ENCODE peak calls at places on chromosome 7, in eight cellular contexts. One of them, this sample, is unnamed.

GRCh38 chr7:113113912-113114311 is 4.4 kb downstream of the SMIM30 start:
- DNase-seq in A549: peak
- DNase-seq in H1: no peak
- DNase-seq in uterus: no peak
- DNase-seq in upper lobe of left lung: no peak
- DNase-seq in HCT116: no peak
- DNase-seq in NB4: peak
- DNase-seq in stomach: no peak
- DNase-seq in this sample: no peak

GRCh38 chr7:158586499-158587191 is 978 bp downstream of the PTPRN2 start:
- DNase-seq in H1: no peak
- DNase-seq in uterus: no peak
- DNase-seq in NB4: no peak
- DNase-seq in upper lobe of left lung: peak
- DNase-seq in HCT116: no peak
- DNase-seq in stomach: peak
- DNase-seq in A549: no peak
- DNase-seq in this sample: no peak

GRCh38 chr7:129512192-129512591 is 9.9 kb downstream of the SMKR1 start:
- DNase-seq in H1: no peak
- DNase-seq in NB4: no peak
- DNase-seq in HCT116: no peak
- DNase-seq in uterus: no peak
- DNase-seq in upper lobe of left lung: no peak
- DNase-seq in A549: no peak
- DNase-seq in stomach: no peak
- DNase-seq in this sample: no peak

GRCh38 chr7:107501593-107501992 is 31.7 kb downstream of the GPR22 start:
- DNase-seq in H1: no peak
- DNase-seq in upper lobe of left lung: no peak
- DNase-seq in stomach: no peak
- DNase-seq in uterus: no peak
- DNase-seq in A549: peak
- DNase-seq in HCT116: peak
- DNase-seq in NB4: peak
- DNase-seq in this sample: no peak

GRCh38 chr7:5595545-5596045 is 172.0 kb upstream of the TNRC18 start:
- DNase-seq in stomach: no peak
- DNase-seq in NB4: peak
- DNase-seq in A549: peak
- DNase-seq in H1: no peak
- DNase-seq in HCT116: no peak
- DNase-seq in uterus: no peak
- DNase-seq in upper lobe of left lung: no peak
- DNase-seq in this sample: no peak

GRCh38 chr7:112192236-112193154 is 13.7 kb downstream of the DOCK4 start:
- DNase-seq in H1: no peak
- DNase-seq in A549: peak
- DNase-seq in stomach: no peak
- DNase-seq in uterus: no peak
- DNase-seq in upper lobe of left lung: no peak
- DNase-seq in NB4: no peak
- DNase-seq in HCT116: no peak
- DNase-seq in this sample: peak

GRCh38 chr7:1671876-1672451 is 1.9 kb downstream of the ELFN1 start:
- DNase-seq in upper lobe of left lung: peak
- DNase-seq in NB4: no peak
- DNase-seq in H1: no peak
- DNase-seq in stomach: no peak
- DNase-seq in uterus: no peak
- DNase-seq in A549: no peak
- DNase-seq in HCT116: no peak
- DNase-seq in this sample: no peak

GRCh38 chr7:116670409-116671036 is 1.5 kb upstream of the MET start:
- DNase-seq in uterus: no peak
- DNase-seq in NB4: no peak
- DNase-seq in A549: no peak
- DNase-seq in upper lobe of left lung: no peak
- DNase-seq in HCT116: no peak
- DNase-seq in stomach: no peak
- DNase-seq in H1: no peak
- DNase-seq in this sample: no peak

GRCh38 chr7:152504367-152504766 is 68.6 kb upstream of the KMT2C start:
- DNase-seq in uterus: no peak
- DNase-seq in A549: no peak
- DNase-seq in H1: no peak
- DNase-seq in HCT116: no peak
- DNase-seq in upper lobe of left lung: no peak
- DNase-seq in NB4: no peak
- DNase-seq in stomach: no peak
- DNase-seq in this sample: no peak

GRCh38 chr7:23044581-23044980 is 30.7 kb upstream of the HYCC1 start:
- DNase-seq in HCT116: no peak
- DNase-seq in upper lobe of left lung: no peak
- DNase-seq in uterus: no peak
- DNase-seq in H1: no peak
- DNase-seq in A549: peak
- DNase-seq in stomach: no peak
- DNase-seq in NB4: no peak
- DNase-seq in this sample: no peak

GRCh38 chr7:105643384-105643783 is 62.1 kb upstream of the EFCAB10 start:
- DNase-seq in H1: peak
- DNase-seq in uterus: no peak
- DNase-seq in stomach: no peak
- DNase-seq in HCT116: no peak
- DNase-seq in A549: no peak
- DNase-seq in upper lobe of left lung: peak
- DNase-seq in NB4: no peak
- DNase-seq in this sample: no peak

GRCh38 chr7:155663942-155664341 is 19.5 kb downstream of the RBM33 start:
- DNase-seq in uterus: no peak
- DNase-seq in HCT116: no peak
- DNase-seq in stomach: no peak
- DNase-seq in H1: no peak
- DNase-seq in A549: no peak
- DNase-seq in upper lobe of left lung: no peak
- DNase-seq in NB4: no peak
- DNase-seq in this sample: no peak

DNA sequence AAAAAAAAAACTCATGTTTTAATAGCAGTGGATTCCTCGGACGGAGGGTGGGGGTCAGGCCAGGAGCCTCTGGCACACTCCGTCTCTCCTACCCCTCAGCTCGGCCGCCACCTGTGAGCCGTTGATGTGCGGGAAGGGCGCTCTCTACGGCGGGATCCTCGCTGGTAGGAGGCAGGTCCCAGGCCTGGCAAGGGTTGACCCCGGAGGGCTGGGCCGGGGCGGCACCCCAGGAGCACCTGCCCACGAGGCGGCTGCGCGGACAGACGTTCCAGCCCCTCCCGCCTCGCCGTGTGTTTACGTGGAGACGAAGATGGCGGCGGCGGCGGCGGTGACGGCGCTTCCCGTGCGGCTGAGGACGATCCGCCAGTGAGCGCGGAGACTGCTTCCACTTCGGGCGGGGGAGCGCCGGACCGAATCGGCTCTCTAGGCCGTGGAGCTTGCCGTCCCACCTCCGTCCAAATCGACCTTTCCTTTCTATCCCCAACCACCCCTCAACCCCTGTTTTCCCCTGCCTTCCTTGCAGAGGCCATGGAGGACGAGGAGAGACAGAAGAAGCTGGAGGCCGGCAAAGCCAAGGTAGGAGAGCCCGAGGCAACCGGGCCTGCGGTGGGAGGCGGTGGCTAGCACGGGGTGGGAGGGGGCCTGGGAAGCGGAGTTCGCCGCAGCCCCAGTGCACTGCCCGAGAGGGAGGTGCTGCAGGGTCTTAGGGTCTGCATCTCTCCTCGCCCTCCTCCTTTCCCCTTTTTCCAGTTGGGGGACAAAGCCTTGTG is at the start of gene AKAP9:
- DNase-seq in A549: peak
- DNase-seq in uterus: peak
- DNase-seq in NB4: peak
- DNase-seq in H1: peak
- DNase-seq in stomach: peak
- DNase-seq in HCT116: peak
- DNase-seq in upper lobe of left lung: peak
- DNase-seq in this sample: peak
- TF ChIP-seq POLR2A in A549: peak
- TF ChIP-seq POLR2A in uterus: peak
- TF ChIP-seq POLR2A in NB4: peak
- TF ChIP-seq POLR2A in H1: peak
- TF ChIP-seq POLR2A in stomach: peak
- TF ChIP-seq POLR2A in HCT116: peak
- TF ChIP-seq POLR2A in upper lobe of left lung: peak
- TF ChIP-seq POLR2A in this sample: peak

GRCh38 chr7:33698692-33699128 is 206.6 kb upstream of the BMPER start:
- DNase-seq in NB4: no peak
- DNase-seq in A549: no peak
- DNase-seq in upper lobe of left lung: no peak
- DNase-seq in HCT116: no peak
- DNase-seq in H1: no peak
- DNase-seq in uterus: no peak
- DNase-seq in stomach: no peak
- DNase-seq in this sample: peak

GRCh38 chr7:33698006-33698405 is 207.3 kb upstream of the BMPER start:
- DNase-seq in uterus: no peak
- DNase-seq in stomach: no peak
- DNase-seq in H1: no peak
- DNase-seq in upper lobe of left lung: no peak
- DNase-seq in HCT116: no peak
- DNase-seq in A549: no peak
- DNase-seq in NB4: no peak
- DNase-seq in this sample: peak

GRCh38 chr7:33701927-33702326 is 203.4 kb upstream of the BMPER start:
- DNase-seq in NB4: no peak
- DNase-seq in stomach: no peak
- DNase-seq in upper lobe of left lung: no peak
- DNase-seq in uterus: no peak
- DNase-seq in A549: no peak
- DNase-seq in H1: no peak
- DNase-seq in HCT116: no peak
- DNase-seq in this sample: no peak

GRCh38 chr7:33701189-33701740 is 204.1 kb upstream of the BMPER start:
- DNase-seq in NB4: no peak
- DNase-seq in upper lobe of left lung: no peak
- DNase-seq in HCT116: no peak
- DNase-seq in A549: no peak
- DNase-seq in uterus: no peak
- DNase-seq in H1: no peak
- DNase-seq in stomach: no peak
- DNase-seq in this sample: no peak

DNA sequence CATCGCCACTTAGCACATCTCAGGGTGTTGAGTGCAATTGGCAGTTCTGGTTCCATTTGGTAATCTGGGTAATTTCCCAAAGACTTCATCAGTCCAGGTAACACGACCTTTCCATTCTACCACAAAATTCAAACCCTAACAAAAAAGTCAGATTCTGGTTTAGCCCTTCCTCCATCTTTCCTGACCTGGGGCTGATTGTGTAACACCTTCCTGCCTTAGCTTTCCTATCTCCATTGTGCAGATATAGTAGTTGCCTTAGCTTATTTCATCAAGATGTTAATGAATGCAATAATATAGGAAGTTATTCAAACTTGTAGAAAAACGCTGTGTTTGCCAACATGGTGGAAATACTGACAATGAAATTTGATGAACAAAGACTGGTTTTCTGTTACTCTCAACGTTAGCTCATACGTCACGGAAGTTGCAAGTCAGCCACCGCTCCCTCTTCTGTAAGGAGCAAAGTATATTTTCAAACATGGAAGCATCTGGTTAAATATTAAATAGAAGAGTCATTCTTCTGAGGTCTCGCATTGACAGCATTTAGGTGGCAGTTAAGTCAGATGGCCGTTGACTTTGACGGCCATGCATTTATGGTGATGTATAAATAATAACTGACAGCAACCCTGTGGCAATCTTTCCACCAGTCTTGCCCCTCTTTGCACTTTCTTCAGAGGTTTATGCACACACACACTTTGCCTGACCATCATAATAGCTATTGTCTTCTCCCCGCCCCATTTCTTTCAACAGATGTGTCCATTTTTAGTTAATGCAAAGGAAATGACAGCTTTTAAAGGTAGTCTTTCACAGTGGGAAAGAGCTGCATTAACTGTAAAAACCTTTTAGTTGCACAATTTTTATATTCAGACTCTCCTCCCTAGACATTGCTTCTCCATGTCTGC is 205.1 kb upstream of the BMPER start:
- DNase-seq in uterus: no peak
- DNase-seq in HCT116: no peak
- DNase-seq in NB4: no peak
- DNase-seq in H1: no peak
- DNase-seq in A549: no peak
- DNase-seq in upper lobe of left lung: no peak
- DNase-seq in stomach: no peak
- DNase-seq in this sample: no peak
- H3K4me3 ChIP-seq in uterus: no peak
- H3K4me3 ChIP-seq in HCT116: no peak
- H3K4me3 ChIP-seq in NB4: no peak
- H3K4me3 ChIP-seq in H1: no peak
- H3K4me3 ChIP-seq in A549: no peak
- H3K4me3 ChIP-seq in upper lobe of left lung: no peak
- H3K4me3 ChIP-seq in stomach: no peak
- H3K4me3 ChIP-seq in this sample: no peak

GRCh38 chr7:149071641-149072437 is 18.7 kb downstream of the ZNF786 start:
- DNase-seq in NB4: peak
- DNase-seq in upper lobe of left lung: peak
- DNase-seq in H1: peak
- DNase-seq in stomach: no peak
- DNase-seq in A549: peak
- DNase-seq in HCT116: peak
- DNase-seq in uterus: no peak
- DNase-seq in this sample: no peak
- TF ChIP-seq CTCF in NB4: peak
- TF ChIP-seq CTCF in upper lobe of left lung: no peak
- TF ChIP-seq CTCF in H1: peak
- TF ChIP-seq CTCF in stomach: peak
- TF ChIP-seq CTCF in A549: peak
- TF ChIP-seq CTCF in HCT116: no peak
- TF ChIP-seq CTCF in uterus: no peak
- TF ChIP-seq CTCF in this sample: no peak

DNA sequence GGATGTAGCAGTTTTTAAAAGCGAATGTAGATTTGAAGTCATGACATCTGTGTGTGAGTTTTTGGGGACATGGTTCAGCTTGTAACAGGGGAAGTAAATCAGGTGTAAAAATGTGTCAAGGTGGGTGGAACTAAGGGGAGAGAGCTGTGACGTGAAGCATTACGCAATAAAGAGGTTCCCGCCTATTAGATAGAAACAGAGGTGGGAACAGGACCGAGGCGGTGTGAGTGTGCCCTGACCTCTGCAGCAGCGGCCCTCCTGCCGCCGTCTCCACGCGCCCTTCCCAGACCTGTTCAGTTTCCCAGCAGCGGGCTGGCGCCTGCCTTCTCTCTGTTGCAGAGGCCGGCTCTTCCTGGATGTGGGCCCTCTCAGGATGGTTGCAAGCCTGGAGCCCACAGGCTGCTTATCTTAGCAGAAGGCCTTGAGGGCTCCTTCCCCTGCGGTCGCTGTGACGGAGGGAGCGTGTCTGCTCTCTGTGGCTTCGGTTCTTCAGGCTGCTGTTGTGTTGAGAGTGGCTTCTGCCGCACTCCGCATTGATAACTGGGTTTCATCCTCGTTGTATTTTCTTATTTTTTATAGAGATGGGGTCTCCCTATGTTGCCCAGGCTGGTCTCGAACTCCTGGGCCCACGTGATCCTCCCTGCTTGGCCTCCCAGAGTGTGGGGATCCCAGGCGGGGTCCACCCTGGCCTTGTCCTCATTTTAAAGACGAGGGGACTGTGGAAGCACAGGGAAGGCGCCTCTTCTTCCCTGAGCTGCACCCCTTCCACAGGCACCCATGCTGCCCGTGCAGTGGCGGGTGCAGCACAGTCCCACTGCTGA is 65.0 kb downstream of the DNAJB6 start:
- DNase-seq in A549: no peak
- DNase-seq in HCT116: no peak
- DNase-seq in stomach: no peak
- DNase-seq in upper lobe of left lung: peak
- DNase-seq in uterus: no peak
- DNase-seq in NB4: peak
- DNase-seq in H1: no peak
- DNase-seq in this sample: no peak
- TF ChIP-seq POLR2A in A549: no peak
- TF ChIP-seq POLR2A in HCT116: no peak
- TF ChIP-seq POLR2A in stomach: no peak
- TF ChIP-seq POLR2A in upper lobe of left lung: no peak
- TF ChIP-seq POLR2A in uterus: no peak
- TF ChIP-seq POLR2A in NB4: no peak
- TF ChIP-seq POLR2A in H1: no peak
- TF ChIP-seq POLR2A in this sample: no peak